ENCODE peak calls at places on chromosomes 6 and 20, in seven cellular contexts. X is AG04449, I is D341Med, U is SJSA1, G is GM23338, V is left cardiac atrium, C is epithelial cell of esophagus. B is an unnamed sample.

GRCh38 chr6:33771342-33772113 is 17.4 kb downstream of the LEMD2 start:
- DNase-seq in G (peak), V (peak), X (peak), U (peak), C (peak), I (peak), B (peak)

GRCh38 chr6:69487688-69488087 is 309.1 kb downstream of the LMBRD1 start:
- DNase-seq in I (no peak), U (no peak), C (no peak), V (no peak), X (no peak), G (peak), B (peak)

GRCh38 chr20:41574802-41575389 is 43.3 kb downstream of the CHD6 start:
- DNase-seq in X (no peak), V (no peak), I (no peak), G (peak), C (no peak), U (no peak), B (no peak)

GRCh38 chr6:150038202-150038830 is 13.0 kb upstream of the RAET1L start:
- DNase-seq in C (peak), I (no peak), V (no peak), U (no peak), X (no peak), G (peak), B (no peak)

GRCh38 chr6:140494321-140495085 is 1120.1 kb upstream of the CITED2 start:
- DNase-seq in I (no peak), V (no peak), X (no peak), C (peak), U (no peak), G (no peak), B (peak)

GRCh38 chr6:2988426-2989331 is 11.0 kb upstream of the NQO2 start:
- DNase-seq in I (peak), G (peak), X (peak), V (peak), C (peak), U (peak), B (peak)

GRCh38 chr20:8388146-8388545 is 256.1 kb downstream of the PLCB1 start:
- DNase-seq in G (no peak), U (no peak), I (no peak), X (peak), C (no peak), V (no peak), B (peak)

GRCh38 chr20:6140947-6141346 is 18.1 kb upstream of the FERMT1 start:
- DNase-seq in C (no peak), U (no peak), X (no peak), V (no peak), G (peak), I (peak), B (no peak)

GRCh38 chr6:167282165-167282564 is 8.9 kb upstream of the UNC93A start:
- DNase-seq in V (no peak), X (no peak), U (no peak), C (no peak), G (no peak), I (no peak), B (no peak)

GRCh38 chr20:40390654-40391053 is 298.4 kb downstream of the MAFB start:
- DNase-seq in C (peak), G (peak), V (no peak), X (no peak), I (no peak), U (no peak), B (peak)

GRCh38 chr6:37048851-37049734 is 43.6 kb downstream of the FGD2 start:
- DNase-seq in C (peak), V (no peak), G (no peak), U (peak), I (no peak), X (peak), B (peak)

GRCh38 chr20:19764207-19764606 is 6.1 kb downstream of the RIN2 start:
- DNase-seq in U (peak), G (no peak), X (no peak), V (no peak), I (no peak), C (no peak), B (no peak)

GRCh38 chr20:22411568-22412450 is 172.6 kb downstream of the FOXA2 start:
- DNase-seq in U (no peak), V (peak), I (no peak), C (peak), X (no peak), G (no peak), B (peak)

GRCh38 chr20:22098451-22098850 is 393.0 kb downstream of the PAX1 start:
- DNase-seq in V (no peak), I (no peak), G (peak), U (no peak), X (no peak), C (no peak), B (no peak)

GRCh38 chr6:151067684-151068596 is 171.8 kb upstream of the AKAP12 start:
- DNase-seq in G (no peak), U (peak), I (no peak), V (peak), X (peak), C (peak), B (peak)

B was measured in MCF 10A.